ENCODE peak calls at places on chromosomes 5 and 9, in seven cellular contexts. A is ovary, I is upper lobe of left lung, C is right lobe of liver, U is spleen, S is tibial nerve, O is adrenal gland. P is an unnamed sample. For H3K4me1, the result is how much of the 10 kb centered on the place peaks cover.

GRCh38 chr9:111978616-111979015 is 82.0 kb downstream of the UGCG start:
- DNase-seq in C (no peak), O (no peak), U (no peak), S (no peak), I (no peak), A (no peak), P (no peak)

GRCh38 chr5:168818586-168818985 is 239.4 kb upstream of the PANK3 start:
- DNase-seq in C (no peak), I (peak), S (no peak), A (no peak), O (no peak), U (no peak), P (no peak)

GRCh38 chr5:158175664-158176507 is 316.9 kb upstream of the CLINT1 start:
- DNase-seq in C (no peak), A (peak), I (no peak), U (no peak), S (no peak), O (no peak), P (no peak)

GRCh38 chr9:135253305-135254004 is 166.0 kb downstream of the OLFM1 start:
- DNase-seq in A (no peak), U (peak), S (no peak), I (no peak), C (peak), O (no peak), P (peak)

GRCh38 chr9:133505186-133505830 is 19.5 kb downstream of the MYMK start:
- DNase-seq in C (peak), S (no peak), O (no peak), I (no peak), A (no peak), U (no peak), P (no peak)

GRCh38 chr5:746258-746761 is 38.2 kb downstream of the ZDHHC11B start:
- DNase-seq in A (no peak), I (no peak), U (no peak), C (no peak), O (no peak), S (no peak), P (peak)

GRCh38 chr5:119131530-119132313 is 60.8 kb downstream of the DMXL1 start:
- DNase-seq in C (no peak), I (no peak), A (no peak), O (no peak), U (no peak), S (no peak), P (no peak)

GRCh38 chr9:120395374-120395773 is 184.6 kb downstream of the CDK5RAP2 start:
- DNase-seq in O (peak), A (no peak), I (no peak), C (no peak), S (no peak), U (no peak), P (no peak)

GRCh38 chr9:114027159-114027895 is 50.8 kb downstream of the AMBP start:
- DNase-seq in U (no peak), O (no peak), I (peak), C (no peak), S (no peak), A (no peak), P (peak)

GRCh38 chr5:11483630-11484029 is 420.6 kb downstream of the CTNND2 start:
- DNase-seq in U (no peak), I (no peak), A (no peak), C (no peak), S (no peak), O (no peak), P (no peak)

GRCh38 chr5:169448826-169449225 is 134.7 kb upstream of the SPDL1 start:
- DNase-seq in C (no peak), U (no peak), A (no peak), O (no peak), I (no peak), S (no peak), P (no peak)

GRCh38 chr5:80659111-80659510 is 4.3 kb upstream of the DHFR start:
- DNase-seq in I (no peak), O (no peak), U (no peak), S (no peak), C (no peak), A (no peak), P (no peak)

GRCh38 chr5:161709239-161709638 is 23.7 kb downstream of the GABRA6 start:
- DNase-seq in I (no peak), O (no peak), A (no peak), C (no peak), U (no peak), S (no peak), P (no peak)

GRCh38 chr9:93072383-93072795 is 13.9 kb downstream of the SUSD3 start:
- DNase-seq in S (no peak), C (peak), O (peak), U (no peak), I (no peak), A (peak), P (peak)

GRCh38 chr5:87074934-87075541 is 192.6 kb upstream of the RASA1 start:
- DNase-seq in U (no peak), S (no peak), O (no peak), I (no peak), A (no peak), C (no peak), P (no peak)

GRCh38 chr5:124602925-124603650 is 143.4 kb downstream of the ZNF608 start:
- DNase-seq in S (no peak), I (no peak), A (no peak), C (no peak), O (no peak), U (no peak), P (no peak)

GRCh38 chr9:137077758-137078693 is 709 bp downstream of the UAP1L1 start:
- DNase-seq in A (no peak), U (peak), I (peak), S (no peak), O (no peak), C (no peak), P (no peak)

GRCh38 chr9:70392850-70393249 is 21.6 kb downstream of the KLF9 start:
- DNase-seq in I (no peak), O (no peak), A (no peak), U (no peak), C (no peak), S (no peak), P (no peak)

GRCh38 chr5:153670081-153670480 is 179.6 kb downstream of the GRIA1 start:
- DNase-seq in S (no peak), I (no peak), U (no peak), A (no peak), O (no peak), C (no peak), P (no peak)

GRCh38 chr5:171848006-171848405 is 62.4 kb downstream of the SMIM23 start:
- DNase-seq in S (no peak), I (no peak), O (no peak), U (no peak), C (no peak), A (no peak), P (no peak)

GRCh38 chr9:128420651-128421473 is at the start of gene CERCAM:
- DNase-seq in U (peak), I (peak), S (peak), C (peak), A (peak), O (no peak), P (peak)

GRCh38 chr5:112201141-112201540 is 217.9 kb downstream of the EPB41L4A start:
- DNase-seq in A (no peak), C (no peak), U (no peak), I (no peak), S (no peak), O (no peak), P (no peak)

GRCh38 chr9:133558191-133559126 is 24.0 kb downstream of the ADAMTSL2 start:
- DNase-seq in C (no peak), S (no peak), I (no peak), A (no peak), O (no peak), U (no peak), P (peak)

GRCh38 chr5:98424681-98425454 is 348.6 kb upstream of the RGMB start:
- DNase-seq in U (no peak), A (no peak), S (peak), I (no peak), O (no peak), C (no peak), P (no peak)
- H3K4me3 ChIP-seq in U (no peak), A (no peak), S (no peak), I (no peak), O (no peak), C (no peak), P (no peak)

DNA sequence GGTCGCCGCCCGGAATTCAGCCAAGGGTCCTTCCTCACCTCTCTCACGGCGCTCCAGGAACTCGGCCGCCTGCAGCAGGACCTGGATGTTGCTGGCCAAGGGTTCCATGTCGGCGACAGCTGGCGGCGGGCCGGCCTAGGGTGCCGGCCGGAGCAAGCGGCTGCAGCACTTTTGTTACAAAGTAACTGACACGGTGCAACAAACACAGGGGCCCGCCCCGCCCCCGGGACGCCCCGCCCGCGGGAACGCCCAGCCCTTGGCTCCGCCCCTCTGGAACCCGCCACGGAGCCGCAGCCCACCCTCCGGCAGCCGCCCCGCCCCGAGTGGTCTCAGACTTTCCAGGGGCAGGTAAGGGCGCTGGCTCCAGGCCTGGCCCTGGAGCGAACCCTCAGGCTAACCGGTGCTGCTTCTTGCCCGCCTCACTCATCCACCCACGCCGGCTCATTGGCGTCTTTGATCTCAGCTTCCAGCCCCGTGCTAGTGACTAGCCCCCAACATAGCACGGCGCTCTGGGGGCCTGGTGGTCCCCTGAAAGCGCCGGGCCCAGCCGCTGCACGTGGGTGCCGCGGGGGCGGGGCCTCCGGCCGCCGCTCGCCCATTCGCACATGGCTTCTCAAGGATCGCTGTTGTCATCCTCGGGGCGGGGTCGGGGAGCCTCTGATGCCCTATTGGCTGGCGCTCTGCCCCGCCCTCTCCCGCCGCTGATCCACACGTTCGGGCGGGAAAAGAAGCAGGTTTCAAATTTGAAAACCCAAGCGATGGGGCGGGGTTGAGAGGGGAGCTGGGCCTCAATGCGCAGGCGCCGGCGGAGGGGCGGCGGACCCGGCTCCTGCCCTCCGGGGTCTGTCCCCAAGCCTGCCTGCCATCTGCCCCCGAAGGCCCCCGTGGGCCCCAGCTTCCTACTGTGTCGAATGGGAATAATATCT is at the start of gene MXD3:
- DNase-seq in O (peak), I (peak), U (peak), A (peak), S (peak), C (peak), P (peak)
- TF ChIP-seq POLR2A in O (no peak), I (no peak), U (no peak), A (no peak), S (no peak), C (no peak), P (no peak)

GRCh38 chr9:6055213-6055612 is 39.8 kb upstream of the RANBP6 start:
- DNase-seq in S (no peak), U (no peak), A (peak), C (no peak), O (peak), I (peak), P (no peak)

GRCh38 chr9:6054280-6055099 is 39.1 kb upstream of the RANBP6 start:
- DNase-seq in S (peak), I (peak), U (no peak), O (peak), A (peak), C (peak), P (peak)

GRCh38 chr9:6051511-6051950 is 36.1 kb upstream of the RANBP6 start:
- DNase-seq in C (no peak), I (no peak), A (no peak), U (no peak), O (no peak), S (no peak), P (no peak)

GRCh38 chr9:6049798-6050197 is 34.4 kb upstream of the RANBP6 start:
- DNase-seq in S (no peak), O (no peak), I (no peak), U (no peak), A (no peak), C (no peak), P (no peak)

GRCh38 chr9:6052520-6052919 is 37.1 kb upstream of the RANBP6 start:
- DNase-seq in I (no peak), S (no peak), A (no peak), U (no peak), O (no peak), C (no peak), P (no peak)
- H3K4me1 ChIP-seq in I (under half), S (under half), A (under half), U (under half), O (under half), C (under half), P (under half)

GRCh38 chr5:151178372-151178771 is 20.8 kb upstream of the ANXA6 start:
- DNase-seq in C (no peak), S (no peak), U (no peak), O (no peak), I (peak), A (no peak), P (no peak)

GRCh38 chr5:151171521-151171920 is 13.9 kb upstream of the ANXA6 start:
- DNase-seq in C (no peak), U (no peak), A (no peak), I (peak), S (no peak), O (no peak), P (no peak)

GRCh38 chr5:151173711-151174611 is 16.4 kb upstream of the ANXA6 start:
- DNase-seq in S (no peak), O (no peak), U (no peak), A (no peak), C (no peak), I (no peak), P (no peak)

GRCh38 chr5:151178779-151179488 is 21.4 kb upstream of the ANXA6 start:
- DNase-seq in C (no peak), O (no peak), A (no peak), S (no peak), I (peak), U (no peak), P (no peak)

GRCh38 chr5:151174612-151175101 is 17.1 kb upstream of the ANXA6 start:
- DNase-seq in S (no peak), U (no peak), I (no peak), O (peak), C (no peak), A (no peak), P (no peak)
- H3K4me3 ChIP-seq in S (no peak), U (no peak), I (no peak), O (no peak), C (no peak), A (no peak), P (no peak)

GRCh38 chr5:146290318-146290717 is 48.3 kb upstream of the POU4F3 start:
- DNase-seq in O (no peak), C (no peak), U (no peak), I (no peak), S (no peak), A (no peak), P (no peak)
- TF ChIP-seq POLR2A in O (no peak), C (no peak), U (no peak), I (no peak), S (no peak), A (no peak), P (no peak)

P was measured in heart left ventricle.